ENCODE peak calls at places on chromosomes 3 and 15, in nine cellular contexts. One of them, this sample, is unnamed.

GRCh38 chr15:67244966-67245478 is 9.4 kb downstream of the AAGAB start:
- DNase-seq in ovary: no peak
- DNase-seq in CD14-positive monocyte: no peak
- DNase-seq in Caco-2: no peak
- DNase-seq in uterus: no peak
- DNase-seq in Panc1: no peak
- DNase-seq in cardiac muscle cell: peak
- DNase-seq in AG09319: no peak
- DNase-seq in WTC11: no peak
- DNase-seq in this sample: no peak

GRCh38 chr3:30353711-30354467 is 252.5 kb upstream of the TGFBR2 start:
- DNase-seq in ovary: no peak
- DNase-seq in CD14-positive monocyte: no peak
- DNase-seq in Caco-2: no peak
- DNase-seq in uterus: no peak
- DNase-seq in Panc1: no peak
- DNase-seq in cardiac muscle cell: no peak
- DNase-seq in AG09319: no peak
- DNase-seq in WTC11: no peak
- DNase-seq in this sample: no peak

GRCh38 chr15:52090193-52090592 is 22.4 kb downstream of the BCL2L10 start:
- DNase-seq in ovary: no peak
- DNase-seq in CD14-positive monocyte: no peak
- DNase-seq in Caco-2: no peak
- DNase-seq in uterus: no peak
- DNase-seq in Panc1: no peak
- DNase-seq in cardiac muscle cell: no peak
- DNase-seq in AG09319: no peak
- DNase-seq in WTC11: no peak
- DNase-seq in this sample: no peak

GRCh38 chr3:8873740-8874139 is 89.5 kb downstream of the RAD18 start:
- DNase-seq in ovary: no peak
- DNase-seq in CD14-positive monocyte: no peak
- DNase-seq in Caco-2: no peak
- DNase-seq in uterus: no peak
- DNase-seq in Panc1: no peak
- DNase-seq in cardiac muscle cell: no peak
- DNase-seq in AG09319: no peak
- DNase-seq in WTC11: no peak
- DNase-seq in this sample: no peak

GRCh38 chr3:187223799-187224198 is 26.5 kb downstream of the RTP1 start:
- DNase-seq in ovary: no peak
- DNase-seq in CD14-positive monocyte: no peak
- DNase-seq in Caco-2: no peak
- DNase-seq in uterus: no peak
- DNase-seq in Panc1: no peak
- DNase-seq in cardiac muscle cell: no peak
- DNase-seq in AG09319: no peak
- DNase-seq in WTC11: no peak
- DNase-seq in this sample: no peak

GRCh38 chr3:94118390-94118789 is 55.5 kb downstream of the NSUN3 start:
- DNase-seq in ovary: no peak
- DNase-seq in CD14-positive monocyte: no peak
- DNase-seq in Caco-2: no peak
- DNase-seq in uterus: no peak
- DNase-seq in Panc1: no peak
- DNase-seq in cardiac muscle cell: no peak
- DNase-seq in AG09319: no peak
- DNase-seq in WTC11: no peak
- DNase-seq in this sample: no peak

GRCh38 chr15:27686376-27686775 is 412.7 kb downstream of the OCA2 start:
- DNase-seq in ovary: no peak
- DNase-seq in CD14-positive monocyte: no peak
- DNase-seq in Caco-2: no peak
- DNase-seq in uterus: no peak
- DNase-seq in Panc1: no peak
- DNase-seq in cardiac muscle cell: no peak
- DNase-seq in AG09319: no peak
- DNase-seq in WTC11: no peak
- DNase-seq in this sample: no peak

GRCh38 chr3:185416513-185416912 is 53.6 kb downstream of the MAP3K13 start:
- DNase-seq in ovary: no peak
- DNase-seq in CD14-positive monocyte: no peak
- DNase-seq in Caco-2: no peak
- DNase-seq in uterus: no peak
- DNase-seq in Panc1: no peak
- DNase-seq in cardiac muscle cell: no peak
- DNase-seq in AG09319: no peak
- DNase-seq in WTC11: no peak
- DNase-seq in this sample: no peak

GRCh38 chr15:58293622-58294550 is 137.9 kb upstream of the LIPC start:
- DNase-seq in ovary: no peak
- DNase-seq in CD14-positive monocyte: no peak
- DNase-seq in Caco-2: peak
- DNase-seq in uterus: no peak
- DNase-seq in Panc1: no peak
- DNase-seq in cardiac muscle cell: no peak
- DNase-seq in AG09319: no peak
- DNase-seq in WTC11: no peak
- DNase-seq in this sample: no peak

GRCh38 chr15:40695469-40695910 is 516 bp downstream of the RAD51 start:
- DNase-seq in ovary: no peak
- DNase-seq in CD14-positive monocyte: no peak
- DNase-seq in Caco-2: no peak
- DNase-seq in uterus: no peak
- DNase-seq in Panc1: no peak
- DNase-seq in cardiac muscle cell: peak
- DNase-seq in AG09319: no peak
- DNase-seq in WTC11: no peak
- DNase-seq in this sample: no peak

GRCh38 chr3:50168791-50169190 is 13.7 kb downstream of the SEMA3F start:
- DNase-seq in ovary: no peak
- DNase-seq in CD14-positive monocyte: no peak
- DNase-seq in Caco-2: no peak
- DNase-seq in uterus: no peak
- DNase-seq in Panc1: no peak
- DNase-seq in cardiac muscle cell: no peak
- DNase-seq in AG09319: no peak
- DNase-seq in WTC11: no peak
- DNase-seq in this sample: no peak

GRCh38 chr3:8581806-8582436 is 62.7 kb downstream of the SSUH2 start:
- DNase-seq in ovary: no peak
- DNase-seq in CD14-positive monocyte: no peak
- DNase-seq in Caco-2: no peak
- DNase-seq in uterus: no peak
- DNase-seq in Panc1: no peak
- DNase-seq in cardiac muscle cell: no peak
- DNase-seq in AG09319: no peak
- DNase-seq in WTC11: no peak
- DNase-seq in this sample: no peak

GRCh38 chr3:178367817-178368617 is 168.2 kb upstream of the KCNMB2 start:
- DNase-seq in ovary: no peak
- DNase-seq in CD14-positive monocyte: no peak
- DNase-seq in Caco-2: no peak
- DNase-seq in uterus: no peak
- DNase-seq in Panc1: no peak
- DNase-seq in cardiac muscle cell: peak
- DNase-seq in AG09319: no peak
- DNase-seq in WTC11: no peak
- DNase-seq in this sample: no peak

GRCh38 chr15:90836296-90836871 is 32.0 kb upstream of the FURIN start:
- DNase-seq in ovary: no peak
- DNase-seq in CD14-positive monocyte: no peak
- DNase-seq in Caco-2: no peak
- DNase-seq in uterus: no peak
- DNase-seq in Panc1: no peak
- DNase-seq in cardiac muscle cell: peak
- DNase-seq in AG09319: peak
- DNase-seq in WTC11: no peak
- DNase-seq in this sample: no peak

GRCh38 chr15:65385868-65386253 is 8.1 kb upstream of the IGDCC3 start:
- DNase-seq in ovary: peak
- DNase-seq in CD14-positive monocyte: no peak
- DNase-seq in Caco-2: no peak
- DNase-seq in uterus: peak
- DNase-seq in Panc1: no peak
- DNase-seq in cardiac muscle cell: peak
- DNase-seq in AG09319: no peak
- DNase-seq in WTC11: no peak
- DNase-seq in this sample: no peak

GRCh38 chr3:155747286-155747685 is 2.4 kb upstream of the PLCH1 start:
- DNase-seq in ovary: no peak
- DNase-seq in CD14-positive monocyte: no peak
- DNase-seq in Caco-2: no peak
- DNase-seq in uterus: no peak
- DNase-seq in Panc1: no peak
- DNase-seq in cardiac muscle cell: no peak
- DNase-seq in AG09319: no peak
- DNase-seq in WTC11: no peak
- DNase-seq in this sample: no peak

GRCh38 chr15:75836953-75837321 is 6.3 kb upstream of the UBE2Q2 start:
- DNase-seq in ovary: no peak
- DNase-seq in CD14-positive monocyte: peak
- DNase-seq in Caco-2: no peak
- DNase-seq in uterus: no peak
- DNase-seq in Panc1: no peak
- DNase-seq in cardiac muscle cell: peak
- DNase-seq in AG09319: peak
- DNase-seq in WTC11: no peak
- DNase-seq in this sample: no peak

GRCh38 chr3:137709011-137709601 is 55.0 kb upstream of the SOX14 start:
- DNase-seq in ovary: no peak
- DNase-seq in CD14-positive monocyte: no peak
- DNase-seq in Caco-2: peak
- DNase-seq in uterus: no peak
- DNase-seq in Panc1: no peak
- DNase-seq in cardiac muscle cell: no peak
- DNase-seq in AG09319: no peak
- DNase-seq in WTC11: peak
- DNase-seq in this sample: no peak
- TF ChIP-seq CTCF in ovary: no peak
- TF ChIP-seq CTCF in CD14-positive monocyte: no peak
- TF ChIP-seq CTCF in Caco-2: peak
- TF ChIP-seq CTCF in uterus: no peak
- TF ChIP-seq CTCF in Panc1: peak
- TF ChIP-seq CTCF in cardiac muscle cell: no peak
- TF ChIP-seq CTCF in AG09319: no peak
- TF ChIP-seq CTCF in WTC11: peak
- TF ChIP-seq CTCF in this sample: no peak

DNA sequence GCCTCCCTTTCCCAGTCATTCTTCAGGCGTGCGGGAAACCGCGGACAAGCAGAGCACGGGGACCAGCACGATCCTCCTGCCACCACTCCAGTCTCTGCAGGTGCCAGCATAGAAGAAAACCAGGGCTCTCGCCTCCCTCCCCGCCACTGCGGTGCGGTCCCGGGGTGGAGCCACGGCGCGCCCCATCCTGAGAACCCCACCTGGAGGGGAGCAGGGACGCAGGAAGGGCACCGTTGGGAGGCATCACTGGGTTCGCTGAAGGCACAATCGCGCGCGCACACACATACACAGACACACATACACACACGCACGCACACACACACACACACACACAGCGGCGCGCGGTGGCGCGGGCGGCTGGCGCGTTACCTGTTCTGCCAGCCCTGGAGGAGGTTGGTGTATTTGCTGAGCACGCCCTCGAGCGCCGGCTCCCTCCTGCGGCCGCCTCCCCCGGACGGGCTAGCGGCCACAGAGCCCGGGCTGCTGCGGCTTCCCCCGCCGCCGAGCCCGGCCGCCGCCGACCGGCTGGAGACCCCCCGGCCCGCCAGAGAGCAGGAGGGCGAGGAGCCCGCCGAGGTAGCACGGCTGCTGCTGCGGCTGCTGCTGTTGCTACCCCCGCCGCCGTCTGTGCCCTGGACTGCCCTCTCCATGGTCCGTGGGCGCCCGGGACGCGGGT is 394 bp downstream of the OSBPL10 start:
- DNase-seq in ovary: peak
- DNase-seq in CD14-positive monocyte: no peak
- DNase-seq in Caco-2: peak
- DNase-seq in uterus: peak
- DNase-seq in Panc1: no peak
- DNase-seq in cardiac muscle cell: peak
- DNase-seq in AG09319: no peak
- DNase-seq in WTC11: peak
- DNase-seq in this sample: no peak
- TF ChIP-seq CTCF in ovary: no peak
- TF ChIP-seq CTCF in CD14-positive monocyte: no peak
- TF ChIP-seq CTCF in Caco-2: peak
- TF ChIP-seq CTCF in uterus: no peak
- TF ChIP-seq CTCF in Panc1: peak
- TF ChIP-seq CTCF in cardiac muscle cell: no peak
- TF ChIP-seq CTCF in AG09319: no peak
- TF ChIP-seq CTCF in WTC11: no peak
- TF ChIP-seq CTCF in this sample: no peak

DNA sequence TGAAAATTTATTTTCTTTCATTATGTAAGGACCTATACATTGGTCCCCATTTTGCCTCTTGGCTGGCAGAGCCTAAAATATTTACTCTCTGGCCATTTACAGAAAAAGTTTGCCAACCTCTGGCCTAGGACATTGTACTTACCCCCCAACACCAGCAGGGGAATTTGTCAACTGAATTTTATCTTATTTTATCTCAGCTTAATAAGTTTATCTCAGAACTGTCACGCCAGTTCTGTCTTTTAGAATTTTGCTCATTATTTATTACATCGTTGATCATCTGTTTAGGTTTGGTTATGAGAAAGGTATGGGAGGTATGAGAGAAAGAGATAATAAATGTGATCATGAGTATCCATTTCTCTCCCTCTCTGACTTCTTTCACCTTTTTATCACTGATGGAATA is 38.3 kb downstream of the CHD2 start:
- DNase-seq in ovary: no peak
- DNase-seq in CD14-positive monocyte: no peak
- DNase-seq in Caco-2: no peak
- DNase-seq in uterus: no peak
- DNase-seq in Panc1: no peak
- DNase-seq in cardiac muscle cell: no peak
- DNase-seq in AG09319: no peak
- DNase-seq in WTC11: no peak
- DNase-seq in this sample: no peak
- TF ChIP-seq CTCF in ovary: no peak
- TF ChIP-seq CTCF in CD14-positive monocyte: peak
- TF ChIP-seq CTCF in Caco-2: no peak
- TF ChIP-seq CTCF in uterus: no peak
- TF ChIP-seq CTCF in Panc1: peak
- TF ChIP-seq CTCF in cardiac muscle cell: peak
- TF ChIP-seq CTCF in AG09319: no peak
- TF ChIP-seq CTCF in WTC11: peak
- TF ChIP-seq CTCF in this sample: no peak

DNA sequence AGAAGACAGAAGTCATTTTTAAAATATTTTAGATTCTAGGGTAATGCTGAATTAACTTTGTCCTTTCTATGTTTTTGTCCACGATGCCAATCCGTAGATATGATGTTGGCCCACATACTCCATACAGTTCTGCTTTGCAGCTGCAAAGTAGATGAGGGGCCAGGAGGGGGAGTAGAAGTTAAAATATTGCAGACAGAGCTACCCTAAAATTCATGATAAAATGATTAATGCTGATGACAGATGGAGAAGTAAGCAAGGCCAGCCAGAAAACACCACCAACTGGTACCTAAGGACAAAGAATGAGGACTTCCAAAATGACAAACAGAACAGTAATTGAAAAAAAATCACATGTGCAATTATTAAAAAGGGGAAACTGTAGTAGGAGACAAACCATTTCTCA is 756.6 kb upstream of the ARPP21 start:
- DNase-seq in ovary: no peak
- DNase-seq in CD14-positive monocyte: no peak
- DNase-seq in Caco-2: peak
- DNase-seq in uterus: no peak
- DNase-seq in Panc1: no peak
- DNase-seq in cardiac muscle cell: peak
- DNase-seq in AG09319: no peak
- DNase-seq in WTC11: no peak
- DNase-seq in this sample: no peak
- TF ChIP-seq CTCF in ovary: no peak
- TF ChIP-seq CTCF in CD14-positive monocyte: no peak
- TF ChIP-seq CTCF in Caco-2: peak
- TF ChIP-seq CTCF in uterus: no peak
- TF ChIP-seq CTCF in Panc1: no peak
- TF ChIP-seq CTCF in cardiac muscle cell: peak
- TF ChIP-seq CTCF in AG09319: no peak
- TF ChIP-seq CTCF in WTC11: no peak
- TF ChIP-seq CTCF in this sample: no peak

This sample was measured in omental fat pad.